ENCODE peak calls at places on chromosomes 16 and 17, in nine cellular contexts. I, G, M, E, J, O, P, A and K are unnamed samples.

GRCh38 chr16:68889508-68890150 is 46.3 kb downstream of the TANGO6 start:
- DNase-seq in I (no peak), G (no peak), M (no peak), E (no peak), J (no peak), O (no peak), P (no peak), A (no peak), K (no peak)

GRCh38 chr17:49515196-49515770 is 20.2 kb downstream of the NGFR start:
- DNase-seq in I (peak), G (peak), M (peak), E (peak), J (peak), O (peak), P (peak), A (peak), K (peak)

GRCh38 chr17:17041571-17042380 is 481 bp upstream of the MPRIP start:
- DNase-seq in I (peak), G (peak), M (peak), E (peak), J (peak), O (peak), P (peak), A (peak), K (peak)

GRCh38 chr16:87556941-87557459 is 45.3 kb upstream of the JPH3 start:
- DNase-seq in I (peak), G (no peak), M (peak), E (no peak), J (no peak), O (peak), P (no peak), A (no peak), K (no peak)

GRCh38 chr17:1617620-1618174 is 10.9 kb downstream of the SLC43A2 start:
- DNase-seq in I (no peak), G (no peak), M (no peak), E (peak), J (no peak), O (no peak), P (peak), A (peak), K (no peak)

GRCh38 chr17:76383645-76384221 is 676 bp upstream of the SPHK1 start:
- DNase-seq in I (no peak), G (no peak), M (peak), E (no peak), J (peak), O (peak), P (peak), A (peak), K (peak)

GRCh38 chr17:65231662-65232335 is 94.6 kb downstream of the RGS9 start:
- DNase-seq in I (peak), G (peak), M (no peak), E (peak), J (peak), O (no peak), P (peak), A (peak), K (peak)

GRCh38 chr16:4894276-4895150 is 42.4 kb downstream of the PPL start:
- DNase-seq in I (no peak), G (no peak), M (no peak), E (no peak), J (no peak), O (no peak), P (peak), A (no peak), K (no peak)

GRCh38 chr17:80224683-80225082 is 4.5 kb downstream of the SLC26A11 start:
- DNase-seq in I (no peak), G (no peak), M (no peak), E (no peak), J (no peak), O (no peak), P (no peak), A (no peak), K (no peak)

GRCh38 chr17:42019509-42020404 is at the start of gene NKIRAS2:
- DNase-seq in I (peak), G (peak), M (peak), E (peak), J (peak), O (peak), P (peak), A (peak), K (peak)

GRCh38 chr17:40284085-40284713 is 3.5 kb upstream of the CDC6 start:
- DNase-seq in I (no peak), G (no peak), M (no peak), E (peak), J (no peak), O (no peak), P (no peak), A (peak), K (no peak)
- TF ChIP-seq CTCF in I (no peak), G (peak), M (no peak), E (peak), J (peak), O (peak), P (no peak), A (peak), K (peak)

GRCh38 chr16:88634994-88635670 is 3.2 kb upstream of the IL17C start:
- DNase-seq in I (no peak), G (no peak), M (peak), E (no peak), J (no peak), O (no peak), P (peak), A (no peak), K (no peak)
- TF ChIP-seq CTCF in I (no peak), G (no peak), M (no peak), E (no peak), J (no peak), O (no peak), P (no peak), A (no peak), K (no peak)

GRCh38 chr16:66484453-66485213 is 57.5 kb downstream of the BEAN1 start:
- DNase-seq in I (no peak), G (no peak), M (no peak), E (no peak), J (no peak), O (no peak), P (peak), A (no peak), K (no peak)
- TF ChIP-seq CTCF in I (no peak), G (no peak), M (no peak), E (no peak), J (no peak), O (no peak), P (no peak), A (no peak), K (no peak)

GRCh38 chr16:21283521-21284289 is 5.6 kb upstream of the CRYM start:
- DNase-seq in I (peak), G (no peak), M (peak), E (no peak), J (peak), O (peak), P (peak), A (peak), K (peak)
- TF ChIP-seq CTCF in I (peak), G (peak), M (peak), E (no peak), J (peak), O (peak), P (peak), A (peak), K (peak)

DNA sequence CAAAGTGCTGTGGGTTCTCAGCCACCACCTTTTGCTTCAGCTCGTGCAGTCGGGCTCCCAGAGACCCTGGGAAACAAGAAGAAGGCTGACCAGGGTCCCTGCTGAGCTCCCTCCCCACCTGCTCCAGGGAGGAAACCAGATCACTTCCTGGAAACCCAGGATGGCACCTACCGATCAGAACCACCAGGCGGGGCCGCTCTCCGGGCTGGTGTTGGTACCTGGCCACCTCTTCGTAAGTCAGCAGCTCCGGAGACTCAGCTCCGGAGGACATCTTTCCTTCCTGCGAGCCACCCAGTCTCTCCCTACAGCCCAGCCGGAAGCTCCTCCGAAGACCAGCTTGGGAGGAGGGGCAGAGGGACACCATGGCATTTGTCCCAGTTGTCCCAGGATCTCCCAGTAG is 18.9 kb downstream of the MPP3 start:
- DNase-seq in I (no peak), G (no peak), M (no peak), E (no peak), J (no peak), O (no peak), P (peak), A (no peak), K (no peak)
- TF ChIP-seq CTCF in I (no peak), G (no peak), M (no peak), E (no peak), J (peak), O (no peak), P (no peak), A (no peak), K (no peak)

DNA sequence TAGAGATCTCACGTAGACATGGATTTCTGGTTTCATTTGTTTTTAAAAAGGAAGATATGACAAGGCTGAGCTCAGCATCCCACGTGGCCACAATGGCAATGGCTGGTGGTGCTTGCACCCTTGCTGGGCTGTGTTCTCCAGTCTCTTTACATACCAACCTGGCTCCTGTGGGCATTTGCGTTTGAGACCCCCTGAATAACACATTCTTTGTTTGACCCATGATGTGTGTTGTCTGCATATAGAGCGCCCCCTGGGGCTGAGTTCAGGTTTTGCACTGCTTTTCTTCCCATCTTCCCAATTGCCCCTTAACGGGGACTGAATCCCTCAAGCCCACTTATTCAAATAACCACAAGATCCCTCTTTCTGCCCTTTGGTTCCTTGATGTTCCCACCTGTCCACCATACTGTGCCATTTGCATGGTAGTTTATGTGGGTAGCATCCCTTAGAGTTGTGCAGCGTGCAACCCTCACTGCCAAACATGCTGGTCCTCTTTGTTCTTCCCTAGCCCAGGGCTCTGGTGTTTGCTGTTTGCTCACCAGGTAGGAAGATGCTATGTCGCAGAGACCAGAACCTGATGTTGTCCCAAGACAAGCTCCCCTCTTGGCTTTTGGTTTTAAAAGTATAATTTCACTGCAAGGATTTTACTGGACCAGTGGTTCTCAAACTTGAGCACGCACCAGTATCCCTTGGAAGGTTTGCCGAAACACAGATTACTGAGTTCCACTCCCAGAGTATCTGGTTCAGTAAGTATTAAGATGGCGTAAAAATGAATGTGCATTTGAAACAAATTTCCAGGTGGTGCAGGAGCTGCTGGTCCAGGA is 38.5 kb upstream of the NKD1 start:
- DNase-seq in I (no peak), G (no peak), M (no peak), E (peak), J (peak), O (no peak), P (peak), A (no peak), K (no peak)
- TF ChIP-seq CTCF in I (no peak), G (peak), M (peak), E (peak), J (peak), O (peak), P (peak), A (peak), K (peak)

GRCh38 chr17:19766016-19766415 is 17.9 kb upstream of the ALDH3A1 start:
- DNase-seq in I (no peak), G (no peak), M (no peak), E (no peak), J (no peak), O (no peak), P (no peak), A (no peak), K (no peak)

GRCh38 chr17:19763416-19763815 is 15.3 kb upstream of the ALDH3A1 start:
- DNase-seq in I (no peak), G (no peak), M (no peak), E (no peak), J (no peak), O (no peak), P (no peak), A (no peak), K (no peak)

GRCh38 chr17:19769946-19770652 is 22.0 kb upstream of the ALDH3A1 start:
- DNase-seq in I (no peak), G (peak), M (no peak), E (no peak), J (no peak), O (no peak), P (no peak), A (peak), K (no peak)

GRCh38 chr17:19768046-19768782 is 20.1 kb upstream of the ALDH3A1 start:
- DNase-seq in I (no peak), G (no peak), M (no peak), E (no peak), J (no peak), O (no peak), P (no peak), A (no peak), K (no peak)

GRCh38 chr17:19766421-19767270 is 18.5 kb upstream of the ALDH3A1 start:
- DNase-seq in I (peak), G (no peak), M (peak), E (peak), J (peak), O (peak), P (peak), A (peak), K (peak)
- TF ChIP-seq CTCF in I (peak), G (peak), M (peak), E (peak), J (peak), O (peak), P (peak), A (peak), K (peak)

GRCh38 chr16:74874912-74875311 is 100.3 kb upstream of the FA2H start:
- DNase-seq in I (no peak), G (no peak), M (peak), E (peak), J (no peak), O (peak), P (no peak), A (no peak), K (no peak)
- TF ChIP-seq CTCF in I (no peak), G (no peak), M (no peak), E (no peak), J (no peak), O (peak), P (no peak), A (no peak), K (no peak)